ENCODE peak calls at places on chromosome 12, in eight cellular contexts. B is GM13977, N is NB4, A is mucosa of descending colon, O is cardiac muscle cell, V is fibroblast of the aortic adventitia, U is RWPE2, M is progenitor cell of endocrine pancreas. Q is an unnamed sample.
A peak's percentile ranks its signal among the peaks of the same experiment; 100 is the strongest.

GRCh38 chr12:123520567-123521474 is 12.7 kb downstream of the RILPL1 start:
- DNase-seq in B (no peak), N (no peak), A (no peak), O (no peak), V (no peak), U (no peak), M (no peak), Q (no peak)

GRCh38 chr12:26651566-26652188 is 181.3 kb downstream of the ITPR2 start:
- DNase-seq in B (peak; percentile 47), N (peak; percentile 88), A (no peak), O (peak; percentile 58), V (peak; percentile 85), U (no peak), M (peak; percentile 64), Q (peak; percentile 30)

GRCh38 chr12:109440851-109441490 is 36.1 kb downstream of the KCTD10 start:
- DNase-seq in B (no peak), N (no peak), A (no peak), O (peak; percentile 73), V (peak; percentile 34), U (no peak), M (no peak), Q (no peak)

GRCh38 chr12:64194333-64195149 is 27.6 kb downstream of the KICS2 start:
- DNase-seq in B (no peak), N (no peak), A (no peak), O (no peak), V (peak; percentile 71), U (no peak), M (no peak), Q (no peak)

GRCh38 chr12:6700646-6701051 is at the start of gene PIANP:
- DNase-seq in B (peak; percentile 58), N (no peak), A (peak; percentile 57), O (peak; percentile 81), V (no peak), U (no peak), M (peak; percentile 67), Q (peak; percentile 80)

GRCh38 chr12:89984846-89985245 is 276.2 kb upstream of the ATP2B1 start:
- DNase-seq in B (no peak), N (no peak), A (no peak), O (no peak), V (no peak), U (no peak), M (no peak), Q (no peak)

GRCh38 chr12:131455581-131456110 is 255.2 kb upstream of the SFSWAP start:
- DNase-seq in B (no peak), N (no peak), A (no peak), O (no peak), V (no peak), U (no peak), M (no peak), Q (no peak)

GRCh38 chr12:18387706-18388105 is 126.4 kb downstream of the PIK3C2G start:
- DNase-seq in B (no peak), N (no peak), A (no peak), O (no peak), V (no peak), U (no peak), M (no peak), Q (no peak)

GRCh38 chr12:2114071-2114470 is 61.3 kb downstream of the CACNA1C start:
- DNase-seq in B (no peak), N (no peak), A (no peak), O (no peak), V (no peak), U (no peak), M (no peak), Q (no peak)

GRCh38 chr12:103755425-103755824 is 85.6 kb downstream of the NT5DC3 start:
- DNase-seq in B (no peak), N (no peak), A (no peak), O (no peak), V (no peak), U (no peak), M (no peak), Q (no peak)

DNA sequence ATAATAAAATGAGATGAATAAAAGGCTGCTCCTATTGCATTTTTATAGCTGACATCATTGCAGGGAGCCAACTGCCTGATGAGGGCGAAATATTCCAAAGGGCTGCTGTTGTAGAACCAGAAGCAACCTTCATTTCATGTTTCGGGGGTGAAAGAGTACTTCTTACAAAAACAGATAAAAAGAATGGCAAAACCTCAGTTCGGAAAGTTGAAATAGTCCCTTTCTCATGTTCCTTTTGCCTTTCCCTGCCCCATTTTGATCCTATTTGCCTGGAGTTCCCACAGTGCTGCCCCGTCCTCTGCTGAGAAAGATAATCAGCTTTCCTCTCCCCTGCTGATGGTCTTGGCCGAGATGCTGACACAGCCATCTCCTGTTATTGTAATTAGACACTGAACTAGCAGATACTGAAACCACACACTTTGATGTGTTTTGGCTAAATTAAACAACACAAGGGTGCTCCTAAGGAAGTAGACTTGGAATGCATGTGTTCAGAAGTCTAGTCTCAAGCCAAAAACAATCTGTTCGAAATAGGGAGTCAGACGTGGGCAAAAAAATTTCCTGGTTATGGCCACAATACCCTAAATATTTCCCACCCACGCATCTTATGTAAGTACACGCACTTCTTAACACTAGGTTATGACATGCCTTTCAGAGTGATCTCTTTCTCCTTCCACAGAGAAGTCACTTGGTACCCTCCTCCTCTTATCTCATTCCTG is 117.2 kb downstream of the PPM1H start:
- DNase-seq in B (no peak), N (peak; percentile 17), A (no peak), O (no peak), V (peak; percentile 48), U (no peak), M (no peak), Q (no peak)
- TF ChIP-seq CTCF in B (no peak), N (no peak), A (no peak), O (no peak), V (no peak), U (no peak), M (no peak), Q (no peak)

GRCh38 chr12:40107098-40107802 is 1.4 kb upstream of the SLC2A13 start:
- DNase-seq in B (peak; percentile 76), N (peak; percentile 86), A (peak; percentile 90), O (peak; percentile 94), V (peak; percentile 88), U (peak; percentile 79), M (peak; percentile 70), Q (no peak)

GRCh38 chr12:40106655-40107054 is 774 bp upstream of the SLC2A13 start:
- DNase-seq in B (no peak), N (no peak), A (no peak), O (no peak), V (peak; percentile 3), U (no peak), M (no peak), Q (no peak)

GRCh38 chr12:40106202-40106533 is 287 bp upstream of the SLC2A13 start:
- DNase-seq in B (no peak), N (no peak), A (no peak), O (no peak), V (no peak), U (no peak), M (no peak), Q (no peak)

GRCh38 chr12:40105515-40106201 is at the start of gene SLC2A13:
- DNase-seq in B (peak; percentile 89), N (peak; percentile 88), A (peak; percentile 89), O (peak; percentile 87), V (peak; percentile 56), U (no peak), M (peak; percentile 51), Q (peak; percentile 40)

DNA sequence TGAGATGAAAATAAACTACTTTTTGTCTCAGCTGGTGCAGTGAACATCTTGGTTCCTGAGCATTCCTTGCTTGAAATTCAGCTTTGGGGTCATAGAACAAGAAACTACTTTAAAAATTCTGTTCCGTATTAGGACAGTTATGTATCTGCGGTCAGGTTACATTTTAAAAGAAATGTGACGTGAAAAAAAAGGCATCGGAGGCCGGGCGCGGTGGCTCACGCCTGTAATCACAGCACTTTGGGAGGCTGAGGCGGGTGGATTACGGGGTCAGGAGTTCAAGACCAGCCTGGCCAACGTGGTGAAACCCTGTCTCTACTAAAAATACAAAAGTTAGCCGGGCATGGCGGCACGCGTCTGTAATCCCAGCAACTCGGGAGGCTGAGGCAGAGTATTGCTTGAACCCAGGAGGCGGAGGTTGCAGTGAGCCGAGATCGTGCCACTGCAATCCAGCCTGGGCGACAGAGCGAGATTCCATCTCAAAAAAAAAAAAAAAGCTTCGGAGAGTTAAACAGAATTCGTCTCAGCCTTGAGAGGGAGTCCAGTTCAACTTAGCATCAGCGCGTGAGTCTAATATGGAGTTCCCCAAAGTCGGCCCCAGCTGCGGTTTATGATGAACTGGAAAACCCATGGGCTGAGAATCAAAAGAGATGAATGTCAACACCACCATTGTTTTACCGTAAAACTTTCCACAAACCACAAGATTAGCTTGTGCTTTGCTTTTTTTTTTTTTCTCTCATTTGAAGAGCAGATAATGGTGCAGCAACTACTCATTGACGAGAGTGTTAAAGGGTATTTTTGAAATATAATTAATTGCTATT is 2.1 kb upstream of the SLC2A13 start:
- DNase-seq in B (no peak), N (no peak), A (peak; percentile 31), O (no peak), V (no peak), U (no peak), M (no peak), Q (no peak)
- TF ChIP-seq CTCF in B (no peak), N (no peak), A (no peak), O (no peak), V (no peak), U (peak; percentile 67), M (peak; percentile 3), Q (no peak)

DNA sequence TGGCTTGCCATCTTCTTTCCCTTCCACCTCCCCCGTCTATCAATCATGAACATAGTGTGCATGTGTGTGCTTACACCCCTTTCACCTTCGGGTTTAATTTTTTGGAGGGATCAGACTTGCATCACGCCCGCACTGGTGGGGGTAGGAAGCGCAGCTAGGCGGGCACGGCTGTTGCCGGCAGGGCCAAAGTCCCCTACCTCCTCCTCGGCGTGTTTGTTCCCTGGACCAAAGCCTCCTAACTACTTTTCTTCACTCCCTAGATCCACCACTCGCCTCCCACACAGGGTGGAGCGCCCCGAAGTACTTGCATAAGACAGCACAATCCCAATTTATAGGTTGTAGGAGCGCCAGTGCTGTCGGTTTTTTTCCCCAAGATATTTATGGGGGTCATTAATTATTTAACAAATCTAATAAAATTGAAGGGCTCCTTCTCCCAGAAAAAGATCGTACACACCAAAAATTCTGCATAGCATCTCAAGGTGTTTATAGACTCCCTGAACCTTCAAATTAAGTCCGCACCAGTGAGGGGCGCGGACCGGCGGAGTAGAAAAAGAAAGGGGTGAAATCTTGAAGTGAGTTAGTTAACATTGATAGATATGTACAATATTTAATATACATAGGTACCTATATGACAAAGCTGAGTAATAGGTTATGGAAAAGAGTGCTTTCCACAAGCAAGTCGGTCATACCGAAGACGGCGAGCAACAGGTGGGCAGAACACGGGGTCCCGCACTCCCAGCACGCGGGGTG is 714 bp downstream of the PKP2 start:
- DNase-seq in B (no peak), N (no peak), A (peak; percentile 78), O (no peak), V (no peak), U (no peak), M (peak; percentile 34), Q (no peak)
- TF ChIP-seq CTCF in B (no peak), N (no peak), A (peak; percentile 6), O (no peak), V (no peak), U (peak; percentile 15), M (peak; percentile 59), Q (no peak)

DNA sequence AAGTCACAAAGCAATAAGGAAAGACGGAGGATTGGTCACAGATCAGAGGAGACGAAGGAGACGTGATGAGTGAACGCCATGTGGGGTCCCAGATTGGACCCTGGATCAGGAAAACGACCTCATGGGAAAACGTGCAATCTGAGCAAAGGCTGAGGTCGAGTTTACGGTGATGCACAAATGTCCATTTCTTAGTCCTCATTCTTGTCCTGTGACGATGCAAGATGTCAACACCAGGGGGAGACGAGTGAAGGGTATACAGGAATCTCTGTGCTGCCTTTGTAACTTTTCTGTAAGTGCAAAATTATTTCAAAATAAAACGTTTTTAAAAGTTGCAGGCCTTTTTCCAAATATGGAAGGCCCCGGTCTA is 329.8 kb downstream of the MED13L start:
- DNase-seq in B (no peak), N (peak; percentile 35), A (no peak), O (no peak), V (no peak), U (no peak), M (no peak), Q (no peak)
- TF ChIP-seq CTCF in B (no peak), N (peak; percentile 48), A (no peak), O (no peak), V (peak; percentile 20), U (no peak), M (no peak), Q (no peak)

Q was measured in D721Med.